ENCODE peak calls at places on chromosomes 13 and 19, in eight cellular contexts. Q, M, P, B, G, S, D and L are unnamed samples.

GRCh38 chr13:87274209-87274819 is 396.9 kb upstream of the SLITRK5 start:
- DNase-seq in Q (no peak), M (no peak), P (peak), B (peak), G (no peak), S (peak), D (peak), L (no peak)

GRCh38 chr19:2087621-2088100 is 8.5 kb downstream of the MOB3A start:
- DNase-seq in Q (no peak), M (peak), P (no peak), B (no peak), G (no peak), S (no peak), D (peak), L (no peak)

GRCh38 chr19:2424686-2425621 is 2.4 kb downstream of the TIMM13 start:
- DNase-seq in Q (no peak), M (no peak), P (peak), B (peak), G (peak), S (no peak), D (no peak), L (no peak)

GRCh38 chr13:80841346-80841882 is 500.5 kb upstream of the SPRY2 start:
- DNase-seq in Q (no peak), M (no peak), P (no peak), B (no peak), G (no peak), S (no peak), D (no peak), L (no peak)

GRCh38 chr13:71358218-71358617 is 508.8 kb downstream of the DACH1 start:
- DNase-seq in Q (no peak), M (no peak), P (no peak), B (no peak), G (no peak), S (no peak), D (no peak), L (no peak)

GRCh38 chr13:84985860-84986259 is 813.4 kb downstream of the SLITRK6 start:
- DNase-seq in Q (no peak), M (no peak), P (no peak), B (no peak), G (peak), S (no peak), D (no peak), L (no peak)

GRCh38 chr13:66809496-66809895 is 420.6 kb downstream of the PCDH9 start:
- DNase-seq in Q (no peak), M (no peak), P (no peak), B (no peak), G (no peak), S (no peak), D (no peak), L (no peak)

GRCh38 chr19:31254611-31255010 is 94.6 kb downstream of the TSHZ3 start:
- DNase-seq in Q (no peak), M (no peak), P (no peak), B (no peak), G (no peak), S (no peak), D (no peak), L (no peak)

GRCh38 chr19:8257052-8257443 is 47.9 kb downstream of the CERS4 start:
- DNase-seq in Q (no peak), M (no peak), P (no peak), B (no peak), G (peak), S (no peak), D (no peak), L (no peak)

GRCh38 chr13:79796116-79796515 is 315.2 kb downstream of the NDFIP2 start:
- DNase-seq in Q (no peak), M (no peak), P (no peak), B (no peak), G (no peak), S (no peak), D (no peak), L (no peak)

GRCh38 chr13:36130168-36130541 is 1.0 kb downstream of the DCLK1 start:
- DNase-seq in Q (no peak), M (no peak), P (no peak), B (no peak), G (no peak), S (no peak), D (no peak), L (no peak)

GRCh38 chr13:113273856-113274590 is 23.0 kb upstream of the LAMP1 start:
- DNase-seq in Q (no peak), M (no peak), P (peak), B (peak), G (peak), S (no peak), D (no peak), L (no peak)

GRCh38 chr13:34358811-34359513 is 541.0 kb downstream of the RFC3 start:
- DNase-seq in Q (no peak), M (no peak), P (no peak), B (peak), G (peak), S (no peak), D (no peak), L (no peak)

GRCh38 chr19:42634409-42635232 is 39.9 kb upstream of the CEACAM8 start:
- DNase-seq in Q (peak), M (peak), P (no peak), B (peak), G (peak), S (peak), D (peak), L (peak)

GRCh38 chr19:13172335-13173128 is 22.3 kb downstream of the IER2 start:
- DNase-seq in Q (peak), M (peak), P (peak), B (peak), G (peak), S (peak), D (peak), L (no peak)

GRCh38 chr13:106083620-106084350 is 451.7 kb downstream of the EFNB2 start:
- DNase-seq in Q (no peak), M (no peak), P (no peak), B (peak), G (peak), S (no peak), D (no peak), L (no peak)

GRCh38 chr13:40401911-40402776 is 264.3 kb downstream of the FOXO1 start:
- DNase-seq in Q (no peak), M (peak), P (peak), B (peak), G (peak), S (no peak), D (peak), L (peak)